ENCODE peak calls at places on chromosome 21, in ten cellular contexts. T, F, G, A, X, I, P, Z, H and K are unnamed samples.

GRCh38 chr21:42466700-42467612 is 29.1 kb downstream of the RSPH1 start:
- DNase-seq in T (peak), P (no peak), F (no peak), I (no peak), Z (peak), A (no peak), H (no peak), G (peak), X (peak), K (peak)

GRCh38 chr21:17785403-17785788 is 33.8 kb downstream of the C21orf91 start:
- DNase-seq in G (no peak), F (no peak), I (no peak), P (no peak), Z (no peak), A (no peak), H (no peak), T (no peak), X (no peak), K (no peak)

GRCh38 chr21:43789276-43790052 is at the start of gene RRP1:
- DNase-seq in G (peak), H (peak), T (peak), F (peak), X (peak), I (peak), Z (peak), A (peak), P (peak), K (peak)

GRCh38 chr21:43779660-43780059 is 3.6 kb upstream of the CSTB start:
- DNase-seq in A (no peak), H (no peak), X (no peak), P (no peak), Z (no peak), G (no peak), I (no peak), T (no peak), F (no peak), K (no peak)

GRCh38 chr21:16305686-16306085 is 575.9 kb downstream of the USP25 start:
- DNase-seq in I (no peak), P (no peak), G (no peak), A (no peak), Z (peak), X (no peak), H (no peak), T (no peak), F (no peak), K (no peak)

GRCh38 chr21:15029077-15029476 is 35.7 kb downstream of the NRIP1 start:
- DNase-seq in A (no peak), X (no peak), H (no peak), F (no peak), Z (no peak), I (no peak), T (no peak), G (no peak), P (no peak), K (no peak)

GRCh38 chr21:17781524-17781923 is 37.6 kb downstream of the C21orf91 start:
- DNase-seq in X (no peak), H (no peak), P (no peak), A (no peak), T (no peak), G (no peak), Z (no peak), I (no peak), F (no peak), K (no peak)

GRCh38 chr21:30831194-30831765 is 1.7 kb upstream of the KRTAP7-1 start:
- DNase-seq in Z (peak), X (peak), A (peak), F (no peak), I (no peak), P (no peak), G (no peak), T (no peak), H (no peak), K (peak)

GRCh38 chr21:43315244-43316137 is 111.4 kb downstream of the SIK1 start:
- DNase-seq in X (no peak), I (no peak), A (no peak), G (no peak), F (no peak), P (no peak), Z (no peak), T (no peak), H (no peak), K (no peak)

GRCh38 chr21:25963186-25963585 is 207.4 kb downstream of the APP start:
- DNase-seq in H (no peak), Z (peak), T (no peak), P (no peak), I (no peak), A (no peak), X (no peak), G (no peak), F (no peak), K (no peak)

GRCh38 chr21:39720126-39720778 is 24.7 kb upstream of the IGSF5 start:
- DNase-seq in I (peak), F (no peak), Z (no peak), P (no peak), A (no peak), X (no peak), G (no peak), H (no peak), T (no peak), K (no peak)
- TF ChIP-seq CTCF in I (peak), F (no peak), Z (no peak), P (no peak), A (no peak), X (no peak), G (no peak), H (no peak), T (no peak), K (no peak)

DNA sequence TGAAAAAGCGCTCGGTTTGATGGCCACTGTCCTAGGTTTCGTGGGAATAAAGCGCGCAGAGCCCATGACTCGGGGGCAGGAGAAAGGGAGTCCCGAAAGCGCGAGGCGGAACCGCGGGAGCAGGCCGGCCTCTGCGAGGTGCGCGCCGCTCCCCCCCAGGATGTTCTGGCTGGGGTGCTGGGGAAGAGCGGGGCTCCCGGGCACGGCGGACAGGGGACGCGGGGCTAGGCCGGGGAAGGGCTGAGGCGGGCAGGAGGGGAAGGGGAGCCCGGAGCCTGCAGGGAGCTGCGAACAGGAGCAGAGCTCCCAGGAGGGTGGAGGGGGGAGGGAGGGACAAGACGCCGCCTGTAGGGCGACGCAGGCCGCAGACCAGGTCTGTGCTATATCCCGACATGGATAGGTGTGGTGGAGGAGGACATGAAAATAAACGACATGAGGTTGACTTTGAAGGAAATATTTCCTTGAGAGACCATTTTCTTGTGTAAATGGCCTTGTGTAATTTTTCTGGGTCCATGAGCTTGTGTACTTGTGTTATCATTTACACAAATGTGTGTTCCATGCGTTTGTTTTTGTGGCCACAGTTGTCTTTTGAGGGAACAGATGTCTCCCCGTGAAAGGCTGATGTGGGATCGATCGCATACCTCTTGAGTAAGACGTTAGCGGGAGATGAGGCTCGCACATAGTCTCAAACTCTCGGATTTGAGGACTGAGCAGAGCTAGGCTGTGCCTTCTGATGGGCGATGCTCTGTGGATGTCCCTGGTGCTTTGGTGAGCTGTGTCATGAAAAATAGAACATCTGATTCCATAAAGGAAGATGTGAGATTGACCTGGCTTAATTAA is 1.3 kb downstream of the PCNT start:
- DNase-seq in H (peak), P (peak), Z (peak), T (peak), X (peak), G (peak), A (peak), F (no peak), I (no peak), K (peak)
- TF ChIP-seq CTCF in H (peak), P (peak), Z (peak), T (peak), X (peak), G (peak), A (peak), F (peak), I (peak), K (no peak)

DNA sequence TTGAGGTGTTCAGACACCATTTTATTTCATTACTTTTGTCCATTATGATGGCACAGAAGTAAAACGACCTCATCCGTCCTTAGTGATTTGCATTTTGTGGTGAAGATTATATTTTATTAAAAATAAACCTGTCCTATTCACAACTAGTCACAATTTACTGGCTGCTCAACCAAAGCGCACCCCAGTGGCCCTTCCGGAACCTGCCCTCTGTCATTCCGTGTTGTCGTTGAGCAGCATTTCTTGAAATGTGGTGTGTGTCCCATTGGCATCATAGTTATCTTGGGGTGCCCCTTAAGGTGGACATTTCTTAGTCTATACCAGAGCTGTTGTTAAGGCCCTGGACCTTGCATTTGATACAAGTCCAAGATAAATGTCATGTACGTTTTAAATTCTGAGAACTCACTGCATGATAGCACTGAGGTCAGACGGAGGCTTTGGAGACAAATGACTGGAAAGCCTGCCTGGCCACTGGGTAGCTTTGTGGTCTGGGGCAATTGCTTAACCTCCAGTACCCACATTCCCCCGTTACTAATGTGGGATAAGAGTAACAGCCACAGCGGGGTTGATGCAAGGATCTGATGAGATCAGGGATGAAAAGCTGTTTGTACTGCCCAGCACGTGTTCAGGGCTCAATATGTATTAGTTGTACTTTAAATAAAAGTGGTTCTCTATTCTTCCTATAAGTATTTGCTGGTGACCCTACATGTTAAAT is 36.2 kb downstream of the BACH1 start:
- DNase-seq in A (no peak), I (no peak), F (no peak), X (no peak), G (no peak), P (no peak), H (no peak), Z (peak), T (no peak), K (no peak)
- TF ChIP-seq CTCF in A (no peak), I (no peak), F (no peak), X (no peak), G (no peak), P (no peak), H (no peak), Z (no peak), T (no peak), K (no peak)

GRCh38 chr21:40615503-40616376 is 231.2 kb downstream of the DSCAM start:
- DNase-seq in P (no peak), X (no peak), G (no peak), I (no peak), Z (no peak), H (no peak), A (no peak), T (no peak), F (no peak), K (no peak)

GRCh38 chr21:40620386-40621145 is 226.4 kb downstream of the DSCAM start:
- DNase-seq in F (no peak), I (no peak), X (no peak), G (no peak), H (no peak), T (no peak), A (no peak), P (no peak), Z (no peak), K (no peak)

GRCh38 chr21:40618216-40618615 is 228.7 kb downstream of the DSCAM start:
- DNase-seq in I (no peak), P (no peak), G (no peak), F (no peak), T (no peak), X (no peak), Z (no peak), H (no peak), A (peak), K (no peak)

GRCh38 chr21:40616377-40616704 is 230.6 kb downstream of the DSCAM start:
- DNase-seq in G (no peak), I (no peak), P (no peak), F (no peak), H (no peak), Z (no peak), T (no peak), X (no peak), A (no peak), K (no peak)
- TF ChIP-seq CTCF in G (no peak), I (no peak), P (no peak), F (no peak), H (no peak), Z (no peak), T (no peak), X (no peak), A (no peak), K (no peak)

DNA sequence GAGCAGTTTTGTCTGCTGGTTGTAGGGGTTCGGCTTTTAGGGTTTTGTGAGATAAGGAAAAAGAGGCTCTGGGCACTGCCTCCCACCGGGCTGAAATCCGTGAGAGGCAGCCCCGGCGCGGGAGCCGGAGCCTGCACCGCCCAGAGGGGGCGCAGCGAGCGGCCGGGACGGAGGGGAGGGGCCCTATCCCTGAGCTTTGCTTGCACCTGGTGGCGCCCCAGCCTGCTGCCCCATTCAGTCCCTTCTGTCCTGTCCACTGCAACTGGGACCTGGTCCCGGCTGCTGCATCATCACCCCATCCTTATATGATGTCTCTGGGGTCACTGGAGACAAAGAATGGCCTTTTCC is 512 bp upstream of the KCNJ6 start:
- DNase-seq in Z (no peak), I (no peak), X (no peak), P (no peak), F (no peak), G (no peak), A (peak), H (no peak), T (no peak), K (no peak)
- TF ChIP-seq CTCF in Z (peak), I (no peak), X (no peak), P (no peak), F (no peak), G (no peak), A (no peak), H (no peak), T (no peak), K (no peak)

GRCh38 chr21:45982758-45983731 is 1.5 kb downstream of the COL6A1 start:
- DNase-seq in H (no peak), F (no peak), I (no peak), Z (no peak), T (peak), X (no peak), P (peak), A (peak), G (peak), K (no peak)
- TF ChIP-seq CTCF in H (no peak), F (no peak), I (peak), Z (no peak), T (no peak), X (no peak), P (no peak), A (no peak), G (no peak), K (no peak)

DNA sequence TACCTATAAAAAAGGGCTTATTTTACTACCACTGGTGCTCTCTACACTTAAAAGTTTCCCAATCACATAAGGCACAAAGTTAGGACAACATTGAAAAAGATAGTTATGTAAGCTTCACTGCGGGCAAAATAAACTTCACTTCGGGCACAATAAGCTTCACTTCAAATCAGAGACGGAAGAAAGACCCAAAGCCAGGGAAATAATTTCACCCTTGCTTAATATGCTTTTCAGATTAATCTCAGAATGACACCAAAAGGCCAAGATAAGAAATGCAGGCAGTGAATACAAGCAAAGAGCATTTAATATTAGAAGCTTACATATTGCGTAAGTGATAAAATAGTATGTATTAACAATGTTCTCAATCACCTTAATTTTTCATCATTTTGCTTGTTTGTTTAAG is 444.2 kb downstream of the SETD4 start:
- DNase-seq in P (no peak), F (no peak), T (no peak), Z (peak), X (no peak), A (no peak), H (no peak), I (peak), G (no peak), K (no peak)
- TF ChIP-seq CTCF in P (peak), F (no peak), T (peak), Z (peak), X (peak), A (peak), H (peak), I (peak), G (peak), K (peak)

DNA sequence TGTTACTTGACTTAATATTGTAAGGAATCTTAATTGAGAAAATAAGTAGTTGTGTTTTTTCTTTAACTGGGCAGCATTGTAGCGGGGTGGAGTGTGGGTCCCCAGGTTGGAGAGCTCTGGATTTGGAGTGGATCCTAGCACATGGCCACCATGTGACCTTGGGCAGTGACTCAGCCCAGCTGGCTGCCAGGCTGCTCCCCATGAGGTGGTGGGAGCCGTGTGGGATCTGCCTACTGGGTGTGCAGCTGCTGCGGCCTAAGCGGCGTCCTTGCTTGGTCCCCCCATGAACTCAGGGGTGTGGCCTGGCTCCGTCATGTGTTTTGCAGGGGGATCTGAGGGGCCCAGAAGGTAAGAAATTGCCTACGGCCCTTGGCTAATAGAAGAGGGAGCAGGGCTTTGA is 68.1 kb downstream of the ADARB1 start:
- DNase-seq in G (peak), A (no peak), T (peak), Z (peak), H (no peak), P (no peak), I (no peak), F (no peak), X (no peak), K (no peak)
- TF ChIP-seq CTCF in G (no peak), A (no peak), T (no peak), Z (no peak), H (no peak), P (no peak), I (no peak), F (no peak), X (no peak), K (no peak)

GRCh38 chr21:34971656-34972055 is 77.4 kb downstream of the RUNX1 start:
- DNase-seq in A (no peak), I (no peak), P (no peak), T (no peak), H (no peak), Z (no peak), G (no peak), F (no peak), X (no peak), K (no peak)

GRCh38 chr21:34970126-34970525 is 79.0 kb downstream of the RUNX1 start:
- DNase-seq in F (no peak), X (no peak), Z (no peak), P (no peak), A (no peak), H (no peak), T (no peak), G (no peak), I (no peak), K (no peak)

GRCh38 chr21:34969431-34970036 is 79.6 kb downstream of the RUNX1 start:
- DNase-seq in F (no peak), P (no peak), T (no peak), G (no peak), A (no peak), Z (no peak), I (no peak), X (no peak), H (no peak), K (no peak)

GRCh38 chr21:34968414-34969333 is 80.4 kb downstream of the RUNX1 start:
- DNase-seq in I (no peak), F (no peak), P (no peak), T (no peak), H (no peak), X (peak), Z (no peak), G (no peak), A (no peak), K (peak)

DNA sequence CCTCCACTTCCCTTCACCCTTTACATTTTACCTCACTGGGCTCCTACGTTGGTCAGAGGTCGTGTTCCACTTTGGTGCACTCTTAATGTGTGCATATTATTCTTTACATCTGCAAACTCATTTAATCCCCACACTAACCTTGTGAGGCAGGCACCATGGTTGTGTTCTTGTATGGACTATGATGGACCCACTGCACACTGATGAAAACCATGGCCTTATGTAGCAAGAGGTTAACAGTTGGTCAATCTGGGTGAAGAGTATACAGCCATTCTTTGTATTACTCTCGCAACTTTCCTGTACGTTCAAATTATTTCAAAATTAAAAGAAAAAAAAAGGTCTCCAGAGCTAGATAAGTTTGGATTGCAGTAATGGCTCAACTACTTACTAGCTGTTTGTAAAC is 78.5 kb downstream of the RUNX1 start:
- DNase-seq in P (no peak), T (no peak), G (no peak), H (no peak), I (no peak), A (no peak), X (no peak), F (no peak), Z (no peak), K (no peak)
- TF ChIP-seq CTCF in P (no peak), T (no peak), G (no peak), H (no peak), I (no peak), A (no peak), X (no peak), F (no peak), Z (no peak), K (no peak)

DNA sequence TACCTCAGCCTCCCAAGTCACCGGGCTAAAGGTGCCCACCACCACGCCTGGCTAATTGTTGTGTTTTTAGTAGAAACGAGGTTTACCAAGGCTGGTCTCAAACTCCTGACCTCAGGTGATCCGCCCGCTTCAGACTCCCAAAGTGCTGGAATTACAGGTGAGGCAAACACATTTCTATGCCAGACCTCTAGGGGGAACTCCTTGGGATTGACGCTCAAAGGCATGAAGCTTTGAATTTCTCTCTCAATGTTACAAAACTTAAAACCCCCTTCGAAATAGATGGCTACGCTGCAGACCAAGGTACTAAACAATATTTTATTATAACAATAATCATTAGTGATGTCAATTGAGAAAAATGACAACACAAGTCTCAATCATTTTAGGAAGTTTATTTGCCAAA is 330.0 kb downstream of the SETD4 start:
- DNase-seq in G (no peak), H (no peak), I (no peak), P (no peak), Z (no peak), F (no peak), T (no peak), A (no peak), X (no peak), K (no peak)
- TF ChIP-seq CTCF in G (no peak), H (no peak), I (no peak), P (no peak), Z (no peak), F (no peak), T (no peak), A (peak), X (no peak), K (no peak)